ENCODE peak calls at places on chromosome 16, in four cellular contexts. I is fibroblast of pulmonary artery, K is LNCaP clone FGC, M is Peyer's patch. E is an unnamed sample.

GRCh38 chr16:67190448-67191399 is 788 bp upstream of the EXOC3L1 start:
- DNase-seq in I (peak; percentile 29), K (no peak), M (no peak), E (peak; percentile 67)

GRCh38 chr16:2056077-2056476 is 8.3 kb downstream of the TSC2 start:
- DNase-seq in I (peak; percentile 13), K (no peak), M (no peak), E (peak; percentile 53)

GRCh38 chr16:35691057-35691456 is 2231.6 kb downstream of the TP53TG3F start:
- DNase-seq in I (no peak), K (no peak), M (no peak), E (no peak)

GRCh38 chr16:76386784-76387183 is 109.6 kb downstream of the CNTNAP4 start:
- DNase-seq in I (peak; percentile 94), K (no peak), M (no peak), E (peak; percentile 6)

GRCh38 chr16:56606688-56607618 is 1.4 kb upstream of the MT2A start:
- DNase-seq in I (peak; percentile 99), K (no peak), M (peak; percentile 48), E (peak; percentile 100)

GRCh38 chr16:68289621-68290329 is 21.0 kb downstream of the SLC7A6OS start:
- DNase-seq in I (peak; percentile 60), K (no peak), M (peak; percentile 66), E (no peak)

GRCh38 chr16:84519855-84520254 is 15.4 kb upstream of the MEAK7 start:
- DNase-seq in I (no peak), K (no peak), M (no peak), E (no peak)

GRCh38 chr16:55499951-55500350 is 8.9 kb upstream of the LPCAT2 start:
- DNase-seq in I (peak; percentile 98), K (no peak), M (no peak), E (peak; percentile 97)

GRCh38 chr16:50802000-50802399 is 60.1 kb downstream of the CYLD start:
- DNase-seq in I (peak; percentile 24), K (no peak), M (no peak), E (peak; percentile 58)

GRCh38 chr16:68290455-68290854 is 20.3 kb downstream of the SLC7A6OS start:
- DNase-seq in I (no peak), K (no peak), M (no peak), E (no peak)

GRCh38 chr16:66176731-66177130 is 189.8 kb upstream of the CDH5 start:
- DNase-seq in I (no peak), K (no peak), M (no peak), E (no peak)

GRCh38 chr16:54066451-54067056 is 220.0 kb downstream of the IRX3 start:
- DNase-seq in I (peak; percentile 8), K (no peak), M (no peak), E (no peak)

GRCh38 chr16:83952587-83952939 is 477 bp upstream of the OSGIN1 start:
- DNase-seq in I (peak; percentile 78), K (no peak), M (no peak), E (no peak)

GRCh38 chr16:48231675-48232214 is 12.4 kb upstream of the LONP2 start:
- DNase-seq in I (peak; percentile 63), K (no peak), M (no peak), E (peak; percentile 67)

GRCh38 chr16:84585472-84585871 is 32.4 kb downstream of the COTL1 start:
- DNase-seq in I (no peak), K (no peak), M (no peak), E (no peak)

GRCh38 chr16:86568677-86569623 is 2.3 kb downstream of the FOXC2 start:
- DNase-seq in I (no peak), K (no peak), M (no peak), E (no peak)

GRCh38 chr16:86569843-86570447 is 3.3 kb downstream of the FOXC2 start:
- DNase-seq in I (no peak), K (no peak), M (no peak), E (peak; percentile 21)

GRCh38 chr16:86566966-86567700 is 504 bp downstream of the FOXC2 start:
- DNase-seq in I (peak; percentile 66), K (no peak), M (no peak), E (peak; percentile 73)

GRCh38 chr16:86566601-86566965 is at the start of gene FOXC2:
- DNase-seq in I (peak; percentile 96), K (no peak), M (peak; percentile 37), E (peak; percentile 99)

GRCh38 chr16:86567701-86568571 is 1.3 kb downstream of the FOXC2 start:
- DNase-seq in I (peak; percentile 61), K (no peak), M (no peak), E (peak; percentile 73)
- H3K4me3 ChIP-seq in I (peak overlapping the region; percentile 77), K (no peak overlapping the region), M (no peak overlapping the region), E (peak overlapping the region; percentile 71)

DNA sequence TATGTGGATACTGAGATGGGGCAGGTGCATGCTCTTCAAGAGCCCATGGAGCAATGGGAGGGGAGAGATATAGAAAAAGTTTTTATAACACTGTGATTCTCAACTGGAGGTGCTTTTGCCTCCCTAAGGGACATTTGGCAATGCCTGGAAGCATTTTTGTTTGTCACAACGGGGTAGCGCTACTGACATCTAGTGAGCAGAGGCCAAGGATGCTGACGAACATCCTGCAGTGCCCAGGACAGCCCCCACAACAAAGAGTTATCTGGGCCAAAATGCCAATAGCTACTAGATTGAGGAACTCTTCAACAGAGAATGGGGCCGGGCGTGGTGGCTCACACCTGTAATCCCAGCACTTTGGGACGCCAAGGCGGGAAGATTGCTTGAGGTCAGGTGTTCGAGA is 67.2 kb upstream of the CLEC3A start:
- DNase-seq in I (no peak), K (no peak), M (no peak), E (no peak)
- TF ChIP-seq CTCF in I (no peak), K (no peak), M (no peak), E (no peak)

GRCh38 chr16:80666378-80667257 is 125.8 kb downstream of the DYNLRB2 start:
- DNase-seq in I (no peak), K (no peak), M (no peak), E (no peak)
- H3K4me3 ChIP-seq in I (no peak overlapping the region), K (no peak overlapping the region), M (no peak overlapping the region), E (no peak overlapping the region)

GRCh38 chr16:59047114-59047513 is 313.0 kb upstream of the GOT2 start:
- DNase-seq in I (no peak), K (no peak), M (no peak), E (no peak)
- TF ChIP-seq CTCF in I (no peak), K (no peak), M (no peak), E (no peak)

GRCh38 chr16:17591655-17592405 is 121.1 kb upstream of the XYLT1 start:
- DNase-seq in I (no peak), K (no peak), M (no peak), E (no peak)
- H3K4me3 ChIP-seq in I (no peak overlapping the region), K (no peak overlapping the region), M (no peak overlapping the region), E (no peak overlapping the region)

GRCh38 chr16:745739-746138 is 4.9 kb upstream of the CIAO3 start:
- DNase-seq in I (no peak), K (no peak), M (no peak), E (no peak)
- TF ChIP-seq CTCF in I (peak; percentile 18), K (peak; percentile 28), M (no peak), E (peak; percentile 13)

DNA sequence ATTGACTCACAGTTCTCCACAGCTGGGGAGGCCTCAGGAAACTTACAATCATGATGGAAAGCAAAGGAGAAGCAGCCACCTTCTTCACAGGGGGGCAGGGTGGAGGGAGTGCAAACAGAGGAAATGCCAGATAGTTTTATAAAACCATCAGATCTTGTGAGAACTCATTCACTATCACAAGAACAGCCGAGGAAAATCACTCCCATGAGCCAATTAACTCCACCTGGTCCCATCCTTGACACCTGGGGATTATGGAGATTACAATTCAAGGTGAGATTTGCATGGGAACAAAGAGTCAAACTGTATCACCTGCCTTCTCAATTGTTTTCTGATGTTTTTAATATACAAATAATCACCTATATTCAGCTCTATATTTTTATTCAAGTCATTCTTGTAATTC is 1527.3 kb upstream of the GOT2 start:
- DNase-seq in I (no peak), K (no peak), M (no peak), E (no peak)
- H3K4me3 ChIP-seq in I (no peak overlapping the region), K (no peak overlapping the region), M (no peak overlapping the region), E (no peak overlapping the region)

DNA sequence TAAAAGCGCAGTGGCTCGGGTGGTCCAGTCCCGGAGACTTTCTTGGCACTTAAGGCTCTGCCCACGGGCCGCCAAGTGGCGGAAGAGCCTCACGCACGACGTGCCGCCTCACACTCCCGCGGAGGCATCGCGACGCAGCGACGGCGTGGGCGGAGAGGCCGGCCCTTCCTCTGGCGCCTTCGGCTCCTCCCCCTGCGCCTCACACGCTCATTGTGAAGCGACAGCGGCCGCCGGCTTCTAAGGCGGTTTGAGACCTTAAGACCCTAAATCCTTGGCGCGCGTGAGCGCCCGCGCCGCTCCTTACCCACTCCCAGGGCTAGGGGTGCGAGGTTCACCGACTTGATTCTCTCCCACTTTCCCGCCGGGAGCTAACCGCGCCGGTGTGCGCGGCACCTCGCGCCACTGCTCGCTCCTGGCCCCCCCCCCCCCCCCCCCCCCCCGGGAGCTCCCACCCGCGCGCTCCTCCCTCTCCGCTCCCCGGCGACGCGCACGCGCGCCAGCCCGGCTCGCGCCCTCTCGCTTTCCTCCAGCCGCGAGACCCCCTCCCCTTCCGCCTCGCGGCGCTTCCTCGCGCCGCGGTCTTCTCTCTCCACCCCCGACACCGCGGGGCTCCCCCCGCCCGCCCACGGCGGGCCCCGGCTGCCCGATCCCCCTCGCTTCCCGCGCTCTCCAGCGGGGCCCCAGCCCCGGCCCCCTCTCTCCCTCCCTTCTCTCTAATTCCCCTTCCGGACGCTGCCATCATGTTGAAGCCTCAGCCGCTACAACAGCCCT is at the start of gene ATXN2L:
- DNase-seq in I (peak; percentile 98), K (peak; percentile 91), M (peak; percentile 92), E (peak; percentile 99)
- TF ChIP-seq CTCF in I (no peak), K (no peak), M (peak; percentile 41), E (no peak)

E was measured in foreskin fibroblast.